ENCODE peak calls at places on chromosomes 13 and 19, in ten cellular contexts. L is iPS DF 6.9; A is CD4-positive, alpha-beta T cell; Y is CD8-positive, alpha-beta T cell; V is mesendoderm; I is endodermal cell; F is dorsolateral prefrontal cortex; Z is CD8-positive, alpha-beta memory T cell; E is body of pancreas; C is ascending aorta. T is an unnamed sample.

GRCh38 chr19:55353803-55354697 is 469 bp downstream of the COX6B2 start:
- DNase-seq in E (peak), F (no peak), Z (peak), A (peak), I (peak), L (no peak), Y (peak), V (peak), C (peak), T (no peak)

GRCh38 chr13:62524498-62524897 is 1108.8 kb upstream of the PCDH20 start:
- DNase-seq in Z (no peak), V (no peak), A (no peak), Y (no peak), F (no peak), I (no peak), C (no peak), E (no peak), L (no peak), T (no peak)

GRCh38 chr13:30364133-30364532 is 56.8 kb upstream of the KATNAL1 start:
- DNase-seq in Y (no peak), Z (no peak), C (no peak), A (no peak), F (no peak), V (peak), E (no peak), L (no peak), I (no peak), T (no peak)

GRCh38 chr13:113723400-113724015 is 35.5 kb upstream of the TMEM255B start:
- DNase-seq in V (peak), E (no peak), A (no peak), I (no peak), C (no peak), Y (no peak), L (no peak), F (no peak), Z (no peak), T (no peak)

GRCh38 chr13:39536906-39537305 is 66.1 kb downstream of the LHFPL6 start:
- DNase-seq in Y (no peak), C (no peak), E (no peak), I (no peak), A (no peak), F (no peak), L (no peak), V (no peak), Z (no peak), T (no peak)

GRCh38 chr19:58479736-58480480 is 3.8 kb downstream of the ZNF446 start:
- DNase-seq in A (no peak), Z (no peak), E (no peak), F (no peak), L (no peak), I (no peak), Y (no peak), C (no peak), V (no peak), T (no peak)

GRCh38 chr13:92197669-92198068 is 799.2 kb downstream of the GPC5 start:
- DNase-seq in I (no peak), Z (no peak), C (no peak), Y (no peak), A (no peak), L (no peak), E (no peak), V (no peak), F (no peak), T (no peak)

GRCh38 chr13:52931913-52932312 is 83.5 kb upstream of the PCDH8 start:
- DNase-seq in L (no peak), V (no peak), Y (no peak), Z (no peak), A (no peak), F (no peak), E (no peak), I (no peak), C (no peak), T (no peak)

GRCh38 chr13:33285420-33286124 is at the start of gene STARD13:
- DNase-seq in F (peak), A (no peak), C (peak), E (peak), L (peak), Z (no peak), V (peak), Y (no peak), I (peak), T (peak)

GRCh38 chr13:33283195-33283910 is 2.2 kb downstream of the STARD13 start:
- DNase-seq in A (no peak), L (no peak), I (no peak), V (no peak), Y (no peak), F (no peak), C (no peak), Z (no peak), E (no peak), T (no peak)

GRCh38 chr13:33284916-33285315 is 639 bp downstream of the STARD13 start:
- DNase-seq in L (no peak), E (no peak), A (no peak), Z (no peak), C (no peak), Y (no peak), I (no peak), F (no peak), V (no peak), T (no peak)

GRCh38 chr13:33281951-33282595 is 3.5 kb downstream of the STARD13 start:
- DNase-seq in F (no peak), I (no peak), V (no peak), L (no peak), A (no peak), C (no peak), Z (no peak), Y (no peak), E (no peak), T (no peak)

DNA sequence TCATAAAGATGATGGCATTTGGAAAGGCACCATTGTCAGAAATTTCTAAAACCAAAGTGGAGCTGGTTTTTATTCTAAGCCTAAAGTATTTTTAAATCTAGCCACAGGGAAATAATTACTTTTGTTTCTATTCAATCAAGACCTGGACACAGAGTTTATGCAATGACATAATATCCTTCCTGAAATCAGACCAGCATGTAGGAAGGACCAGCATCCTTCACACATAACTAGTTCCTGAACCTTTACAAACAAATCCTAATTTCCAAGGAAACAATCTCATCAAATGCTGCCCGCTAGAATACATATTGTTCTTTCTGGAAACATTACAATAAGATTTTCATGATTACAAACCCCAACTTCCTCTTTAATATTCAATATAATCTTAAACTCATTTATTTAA is 1.5 kb downstream of the STARD13 start:
- DNase-seq in A (no peak), I (no peak), F (no peak), V (no peak), Y (no peak), Z (no peak), L (no peak), E (no peak), C (no peak), T (no peak)
- H3K27ac ChIP-seq in A (no peak), I (no peak), F (peak), V (no peak), Y (no peak), Z (no peak), L (no peak), E (peak), C (peak), T (peak)

DNA sequence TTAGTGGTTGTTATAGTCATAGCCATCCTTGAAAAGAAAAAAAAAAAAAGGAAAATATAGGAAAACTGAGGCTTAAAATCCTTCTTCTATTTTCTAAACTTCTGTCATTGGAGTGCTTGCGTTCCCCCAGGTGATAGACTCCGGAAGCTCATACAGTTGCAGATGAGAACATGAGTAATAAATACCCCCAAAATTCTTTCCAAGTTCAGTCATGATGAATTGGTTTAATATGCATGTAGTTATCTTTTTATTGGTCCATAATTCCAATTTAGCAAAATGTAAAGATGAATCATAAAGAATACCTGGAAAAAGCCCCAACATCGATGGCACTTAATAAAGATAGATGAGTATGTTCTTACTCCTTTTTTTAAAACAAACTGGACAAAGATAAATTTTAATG is 192.3 kb downstream of the SHISA2 start:
- DNase-seq in Z (no peak), V (no peak), A (no peak), L (no peak), E (no peak), Y (no peak), F (no peak), I (no peak), C (no peak), T (no peak)
- H3K27ac ChIP-seq in Z (no peak), V (no peak), A (no peak), L (no peak), E (no peak), Y (no peak), F (no peak), I (no peak), C (no peak), T (no peak)

GRCh38 chr19:42422092-42422575 is 5.1 kb downstream of the LIPE start:
- DNase-seq in V (no peak), F (no peak), A (no peak), I (no peak), Y (no peak), Z (peak), L (no peak), C (peak), E (no peak), T (no peak)

GRCh38 chr19:42421591-42422031 is 5.6 kb downstream of the LIPE start:
- DNase-seq in V (no peak), L (no peak), C (peak), Y (no peak), I (no peak), Z (peak), E (peak), A (no peak), F (no peak), T (no peak)

GRCh38 chr19:42420055-42420544 is 7.1 kb downstream of the LIPE start:
- DNase-seq in F (no peak), Y (peak), L (no peak), V (peak), E (peak), I (peak), Z (peak), A (peak), C (no peak), T (no peak)

GRCh38 chr19:42422576-42423461 is 4.4 kb downstream of the LIPE start:
- DNase-seq in Z (peak), F (peak), V (peak), E (peak), C (peak), A (peak), I (peak), Y (peak), L (no peak), T (no peak)

GRCh38 chr19:42421101-42421500 is 6.1 kb downstream of the LIPE start:
- DNase-seq in L (no peak), F (no peak), A (no peak), I (no peak), Z (peak), C (peak), V (no peak), E (no peak), Y (no peak), T (no peak)
- H3K27ac ChIP-seq in L (no peak), F (peak), A (no peak), I (no peak), Z (no peak), C (no peak), V (no peak), E (peak), Y (no peak), T (no peak)

DNA sequence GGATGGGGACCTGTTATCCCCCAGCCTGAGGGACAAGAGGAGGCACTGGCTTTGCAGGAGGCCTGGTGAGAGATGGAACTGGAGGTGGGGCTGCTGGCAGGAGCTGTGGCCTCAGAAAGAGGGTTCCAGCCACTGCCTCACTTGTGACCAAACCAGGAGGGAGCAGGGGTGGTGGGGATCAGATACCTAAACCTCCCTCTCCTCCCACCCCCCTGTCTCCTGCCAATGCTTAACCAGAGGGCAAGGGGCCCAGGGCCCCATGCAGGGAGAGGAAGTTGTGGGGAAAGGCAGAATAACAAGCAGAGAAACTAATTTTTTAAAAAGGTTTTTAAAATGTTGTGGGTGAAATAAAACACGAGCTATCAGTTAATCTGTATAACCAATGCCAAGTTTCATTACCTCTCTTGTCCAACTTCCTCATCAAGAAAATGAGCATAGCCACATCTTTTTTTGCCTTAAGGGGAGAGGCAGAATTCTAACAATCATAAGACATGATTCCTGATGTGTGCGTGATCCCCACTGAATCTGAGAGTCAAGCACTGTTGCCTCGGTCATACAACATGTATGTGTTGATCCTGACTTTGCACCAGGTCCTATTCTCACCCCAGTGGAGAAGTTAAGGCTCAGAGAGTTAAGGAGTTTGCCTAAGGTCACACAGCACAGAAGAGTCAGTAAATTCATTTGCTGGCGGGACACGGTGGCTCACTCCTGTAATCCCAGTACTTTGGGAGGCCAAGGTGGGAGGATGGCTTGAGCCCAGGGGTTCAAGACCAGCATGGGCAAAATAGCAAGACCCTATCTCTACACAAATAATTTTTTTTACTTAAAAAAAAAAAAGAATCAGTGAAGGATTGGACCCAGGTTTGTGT is 12.9 kb downstream of the FXYD5 start:
- DNase-seq in I (peak), E (no peak), F (no peak), Z (no peak), V (no peak), L (no peak), C (no peak), Y (no peak), A (no peak), T (no peak)
- H3K27ac ChIP-seq in I (no peak), E (no peak), F (no peak), Z (peak), V (no peak), L (no peak), C (no peak), Y (peak), A (peak), T (no peak)